ENCODE peak calls at places on chromosomes 1 and 21, in nine cellular contexts. T, I, P, E, M, F, O, C and L are unnamed samples.
A peak's percentile ranks its signal among the peaks of the same experiment; 100 is the strongest.

GRCh38 chr1:12296623-12297022 is 66.8 kb downstream of the VPS13D start:
- DNase-seq in C (no peak), I (peak; percentile 56), T (no peak), M (peak; percentile 76), O (no peak), F (peak; percentile 35), P (peak; percentile 84), E (peak; percentile 79), L (peak; percentile 75)

GRCh38 chr1:58460469-58460868 is 86.1 kb downstream of the OMA1 start:
- DNase-seq in M (no peak), F (peak; percentile 39), T (no peak), I (peak; percentile 38), C (no peak), P (peak; percentile 33), E (no peak), O (no peak), L (peak; percentile 9)

GRCh38 chr1:75615664-75616435 is 4.9 kb upstream of the SLC44A5 start:
- DNase-seq in O (peak; percentile 42), E (peak; percentile 45), F (no peak), M (peak; percentile 34), P (peak; percentile 11), C (peak; percentile 23), T (no peak), I (peak; percentile 45), L (peak; percentile 28)

GRCh38 chr21:46250146-46250725 is 21.7 kb upstream of the LSS start:
- DNase-seq in I (no peak), T (no peak), F (no peak), O (no peak), M (no peak), C (no peak), P (peak; percentile 42), E (no peak), L (peak; percentile 15)

GRCh38 chr21:38910390-38911008 is 104.8 kb downstream of the ETS2 start:
- DNase-seq in M (no peak), E (no peak), T (no peak), I (peak; percentile 92), C (no peak), P (no peak), F (no peak), O (peak; percentile 46), L (no peak)

GRCh38 chr21:43294194-43294902 is 125.5 kb downstream of the CRYAA start:
- DNase-seq in F (no peak), T (no peak), M (no peak), C (no peak), O (no peak), E (no peak), P (no peak), I (no peak), L (no peak)

GRCh38 chr1:226776066-226776465 is 37.0 kb upstream of the ITPKB start:
- DNase-seq in M (no peak), O (no peak), I (no peak), T (no peak), P (no peak), F (no peak), C (no peak), E (no peak), L (no peak)

GRCh38 chr1:228337711-228338520 is 68.7 kb downstream of the TRIM11 start:
- DNase-seq in F (no peak), E (no peak), T (no peak), C (peak; percentile 12), P (no peak), O (peak; percentile 7), M (no peak), I (no peak), L (no peak)

GRCh38 chr1:111199881-111200801 is at the start of gene DENND2D:
- DNase-seq in M (no peak), E (no peak), C (no peak), I (no peak), T (peak; percentile 67), O (peak; percentile 88), F (peak; percentile 51), P (no peak), L (no peak)

GRCh38 chr1:111201275-111202090 is 1.0 kb upstream of the DENND2D start:
- DNase-seq in O (no peak), I (no peak), P (no peak), E (no peak), M (no peak), F (peak; percentile 41), T (peak; percentile 52), C (no peak), L (peak; percentile 43)

GRCh38 chr1:111202366-111202706 is 1.9 kb upstream of the DENND2D start:
- DNase-seq in E (no peak), P (no peak), I (peak; percentile 82), T (peak; percentile 43), C (no peak), M (no peak), F (no peak), O (no peak), L (no peak)

GRCh38 chr1:111199329-111199728 is 1.1 kb downstream of the DENND2D start:
- DNase-seq in C (no peak), T (peak; percentile 18), E (no peak), M (no peak), I (no peak), F (no peak), P (no peak), O (no peak), L (no peak)

DNA sequence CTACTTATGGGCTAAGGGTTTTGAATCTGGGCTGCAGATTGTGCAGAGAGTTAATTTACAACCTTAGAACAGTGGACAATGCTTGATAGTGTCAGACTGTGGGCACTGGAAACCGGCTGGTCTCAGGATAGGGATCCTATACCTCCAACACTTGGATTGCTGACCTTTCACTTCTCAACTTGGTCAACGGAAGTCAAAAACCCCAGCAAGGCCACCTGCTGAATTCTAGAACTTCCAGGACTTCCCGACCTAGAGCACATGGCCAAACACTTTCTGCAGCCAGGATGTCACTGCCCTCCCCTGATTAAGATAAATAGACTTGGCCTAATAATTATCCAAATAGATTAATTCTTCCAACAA is 336 bp upstream of the DENND2D start:
- DNase-seq in M (no peak), C (no peak), O (no peak), F (no peak), E (no peak), T (peak; percentile 26), I (no peak), P (no peak), L (no peak)
- H3K4me3 ChIP-seq in M (no peak overlapping the region), C (no peak overlapping the region), O (no peak overlapping the region), F (no peak overlapping the region), E (no peak overlapping the region), T (no peak overlapping the region), I (no peak overlapping the region), P (no peak overlapping the region), L (no peak overlapping the region)

GRCh38 chr1:53180951-53181350 is 15.7 kb upstream of the CPT2 start:
- DNase-seq in M (no peak), I (no peak), E (no peak), O (no peak), T (no peak), F (no peak), P (no peak), C (no peak), L (no peak)

GRCh38 chr1:53172751-53173498 is 23.7 kb upstream of the CPT2 start:
- DNase-seq in I (no peak), P (peak; percentile 73), E (no peak), T (no peak), C (no peak), M (peak; percentile 89), O (no peak), F (peak; percentile 20), L (peak; percentile 82)

GRCh38 chr1:53180226-53180625 is 16.4 kb upstream of the CPT2 start:
- DNase-seq in M (peak; percentile 68), C (no peak), E (no peak), I (no peak), T (no peak), F (no peak), O (no peak), P (peak; percentile 49), L (peak; percentile 87)

GRCh38 chr1:53175302-53175913 is 21.2 kb upstream of the CPT2 start:
- DNase-seq in O (peak; percentile 77), P (peak; percentile 68), M (peak; percentile 42), T (no peak), I (no peak), E (peak; percentile 29), C (no peak), F (no peak), L (no peak)

GRCh38 chr1:53176452-53177344 is 19.9 kb upstream of the CPT2 start:
- DNase-seq in I (peak; percentile 71), C (peak; percentile 26), M (peak; percentile 46), O (peak; percentile 80), E (no peak), F (no peak), P (no peak), T (no peak), L (peak; percentile 57)
- TF ChIP-seq CTCF in I (peak; percentile 34), C (no peak), M (peak; percentile 46), O (peak; percentile 10), E (peak; percentile 40), F (no peak), P (no peak), T (peak; percentile 67), L (peak; percentile 39)

GRCh38 chr1:15233689-15234088 is 13.3 kb upstream of the FHAD1 start:
- DNase-seq in O (no peak), T (no peak), C (no peak), F (no peak), P (no peak), M (no peak), I (no peak), E (no peak), L (no peak)

GRCh38 chr1:15231714-15232201 is 15.3 kb upstream of the FHAD1 start:
- DNase-seq in P (no peak), C (no peak), E (no peak), O (no peak), I (no peak), M (no peak), T (no peak), F (peak; percentile 25), L (peak; percentile 25)

GRCh38 chr1:15238789-15239188 is 8.2 kb upstream of the FHAD1 start:
- DNase-seq in I (no peak), E (no peak), O (no peak), P (no peak), T (no peak), F (no peak), M (no peak), C (no peak), L (no peak)

GRCh38 chr1:15236226-15237145 is 10.5 kb upstream of the FHAD1 start:
- DNase-seq in O (no peak), C (no peak), I (no peak), E (peak; percentile 32), F (no peak), P (peak; percentile 47), M (no peak), T (no peak), L (no peak)
- H3K4me3 ChIP-seq in O (no peak overlapping the region), C (no peak overlapping the region), I (no peak overlapping the region), E (no peak overlapping the region), F (no peak overlapping the region), P (no peak overlapping the region), M (no peak overlapping the region), T (no peak overlapping the region), L (no peak overlapping the region)

GRCh38 chr1:204874274-204874673 is 3.6 kb downstream of the NFASC start:
- DNase-seq in I (no peak), P (no peak), E (no peak), O (no peak), F (no peak), M (no peak), C (no peak), T (no peak), L (no peak)

GRCh38 chr1:204872262-204872881 is 1.7 kb downstream of the NFASC start:
- DNase-seq in C (no peak), O (no peak), I (no peak), M (peak; percentile 79), F (no peak), P (peak; percentile 50), E (no peak), T (no peak), L (no peak)

GRCh38 chr1:204873714-204874113 is 3.1 kb downstream of the NFASC start:
- DNase-seq in P (no peak), C (no peak), E (no peak), O (no peak), F (no peak), M (no peak), T (no peak), I (no peak), L (no peak)

GRCh38 chr1:204873176-204873575 is 2.5 kb downstream of the NFASC start:
- DNase-seq in F (no peak), P (no peak), M (no peak), O (no peak), T (no peak), E (no peak), C (no peak), I (no peak), L (no peak)

DNA sequence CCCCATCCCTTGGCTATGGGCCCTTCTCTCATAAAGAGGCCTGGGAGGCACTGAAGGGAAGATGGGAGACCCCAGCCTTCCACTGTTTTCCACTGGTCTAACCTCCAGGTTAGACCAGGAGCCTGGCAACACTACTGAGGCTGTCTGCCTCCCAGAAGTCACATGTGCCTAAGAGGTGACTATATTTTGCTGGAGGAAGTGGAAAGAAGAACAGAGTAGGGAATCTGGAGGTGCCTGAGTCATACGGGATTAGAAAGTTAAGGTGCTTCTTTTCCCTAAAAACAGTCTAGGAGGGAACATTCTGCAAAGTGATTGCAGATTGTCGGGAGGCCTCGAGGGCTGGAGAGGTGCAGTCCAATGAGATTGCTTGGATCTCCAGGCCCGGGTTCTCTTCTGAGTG is 4.6 kb downstream of the NFASC start:
- DNase-seq in I (no peak), E (no peak), C (no peak), T (no peak), M (no peak), O (no peak), F (no peak), P (no peak), L (no peak)
- TF ChIP-seq CTCF in I (no peak), E (no peak), C (no peak), T (no peak), M (no peak), O (no peak), F (no peak), P (no peak), L (no peak)